ENCODE peak calls at places on chromosome 6, in nine cellular contexts. One of them, this sample, is unnamed.

GRCh38 chr6:165804331-165805066 is 141.5 kb upstream of the PDE10A start:
- DNase-seq in Ammon's horn: no peak
- DNase-seq in naive thymus-derived CD8-positive, alpha-beta T cell: no peak
- DNase-seq in fibroblast of mammary gland: peak; percentile 19
- DNase-seq in brain microvascular endothelial cell: peak; percentile 28
- DNase-seq in cerebellar cortex: no peak
- DNase-seq in choroid plexus epithelial cell: peak; percentile 50
- DNase-seq in B cell: no peak
- DNase-seq in lung: no peak
- DNase-seq in this sample: no peak

GRCh38 chr6:35161265-35161664 is 20.1 kb upstream of the TCP11 start:
- DNase-seq in Ammon's horn: no peak
- DNase-seq in naive thymus-derived CD8-positive, alpha-beta T cell: no peak
- DNase-seq in fibroblast of mammary gland: no peak
- DNase-seq in brain microvascular endothelial cell: no peak
- DNase-seq in cerebellar cortex: peak; percentile 48
- DNase-seq in choroid plexus epithelial cell: no peak
- DNase-seq in B cell: no peak
- DNase-seq in lung: no peak
- DNase-seq in this sample: no peak

GRCh38 chr6:133360194-133360593 is 119.0 kb downstream of the EYA4 start:
- DNase-seq in Ammon's horn: peak; percentile 71
- DNase-seq in naive thymus-derived CD8-positive, alpha-beta T cell: no peak
- DNase-seq in fibroblast of mammary gland: no peak
- DNase-seq in brain microvascular endothelial cell: no peak
- DNase-seq in cerebellar cortex: no peak
- DNase-seq in choroid plexus epithelial cell: no peak
- DNase-seq in B cell: no peak
- DNase-seq in lung: no peak
- DNase-seq in this sample: no peak

GRCh38 chr6:24357336-24358218 is at the start of gene DCDC2:
- DNase-seq in Ammon's horn: no peak
- DNase-seq in naive thymus-derived CD8-positive, alpha-beta T cell: no peak
- DNase-seq in fibroblast of mammary gland: peak; percentile 2
- DNase-seq in brain microvascular endothelial cell: no peak
- DNase-seq in cerebellar cortex: no peak
- DNase-seq in choroid plexus epithelial cell: peak; percentile 13
- DNase-seq in B cell: no peak
- DNase-seq in lung: peak; percentile 92
- DNase-seq in this sample: peak; percentile 15

GRCh38 chr6:16056263-16056870 is 72.5 kb upstream of the MYLIP start:
- DNase-seq in Ammon's horn: no peak
- DNase-seq in naive thymus-derived CD8-positive, alpha-beta T cell: no peak
- DNase-seq in fibroblast of mammary gland: no peak
- DNase-seq in brain microvascular endothelial cell: no peak
- DNase-seq in cerebellar cortex: no peak
- DNase-seq in choroid plexus epithelial cell: peak; percentile 1
- DNase-seq in B cell: no peak
- DNase-seq in lung: no peak
- DNase-seq in this sample: no peak

GRCh38 chr6:166422201-166422940 is 39.6 kb upstream of the MPC1 start:
- DNase-seq in Ammon's horn: no peak
- DNase-seq in naive thymus-derived CD8-positive, alpha-beta T cell: no peak
- DNase-seq in fibroblast of mammary gland: no peak
- DNase-seq in brain microvascular endothelial cell: no peak
- DNase-seq in cerebellar cortex: no peak
- DNase-seq in choroid plexus epithelial cell: no peak
- DNase-seq in B cell: no peak
- DNase-seq in lung: no peak
- DNase-seq in this sample: no peak

GRCh38 chr6:100350139-100350538 is 114.6 kb downstream of the SIM1 start:
- DNase-seq in Ammon's horn: no peak
- DNase-seq in naive thymus-derived CD8-positive, alpha-beta T cell: no peak
- DNase-seq in fibroblast of mammary gland: no peak
- DNase-seq in brain microvascular endothelial cell: no peak
- DNase-seq in cerebellar cortex: no peak
- DNase-seq in choroid plexus epithelial cell: no peak
- DNase-seq in B cell: no peak
- DNase-seq in lung: no peak
- DNase-seq in this sample: no peak

GRCh38 chr6:71537717-71538116 is 249.1 kb downstream of the OGFRL1 start:
- DNase-seq in Ammon's horn: no peak
- DNase-seq in naive thymus-derived CD8-positive, alpha-beta T cell: no peak
- DNase-seq in fibroblast of mammary gland: peak; percentile 54
- DNase-seq in brain microvascular endothelial cell: no peak
- DNase-seq in cerebellar cortex: no peak
- DNase-seq in choroid plexus epithelial cell: peak; percentile 36
- DNase-seq in B cell: no peak
- DNase-seq in lung: no peak
- DNase-seq in this sample: no peak

GRCh38 chr6:165469483-165469882 is 160.1 kb upstream of the C6orf118 start:
- DNase-seq in Ammon's horn: no peak
- DNase-seq in naive thymus-derived CD8-positive, alpha-beta T cell: no peak
- DNase-seq in fibroblast of mammary gland: no peak
- DNase-seq in brain microvascular endothelial cell: no peak
- DNase-seq in cerebellar cortex: no peak
- DNase-seq in choroid plexus epithelial cell: no peak
- DNase-seq in B cell: no peak
- DNase-seq in lung: no peak
- DNase-seq in this sample: no peak